ENCODE peak calls at places on chromosomes 5 and 9, in eight cellular contexts. One of them, this sample, is unnamed.

GRCh38 chr5:6392571-6392970 is 14.2 kb upstream of the MED10 start:
- DNase-seq in fibroblast of mammary gland: no peak
- DNase-seq in hepatocyte: no peak
- DNase-seq in astrocyte of the spinal cord: no peak
- DNase-seq in CD4-positive, alpha-beta T cell: no peak
- DNase-seq in HFFc6: no peak
- DNase-seq in tibial artery: no peak
- DNase-seq in GM13976: no peak
- DNase-seq in this sample: no peak

GRCh38 chr5:132134384-132134783 is 60.8 kb downstream of the CSF2 start:
- DNase-seq in HFFc6: peak
- DNase-seq in GM13976: no peak
- DNase-seq in hepatocyte: no peak
- DNase-seq in tibial artery: no peak
- DNase-seq in fibroblast of mammary gland: peak
- DNase-seq in astrocyte of the spinal cord: peak
- DNase-seq in CD4-positive, alpha-beta T cell: no peak
- DNase-seq in this sample: no peak

GRCh38 chr9:69444021-69444420 is 119.0 kb downstream of the ENTREP1 start:
- DNase-seq in fibroblast of mammary gland: peak
- DNase-seq in astrocyte of the spinal cord: peak
- DNase-seq in HFFc6: peak
- DNase-seq in CD4-positive, alpha-beta T cell: no peak
- DNase-seq in GM13976: no peak
- DNase-seq in tibial artery: no peak
- DNase-seq in hepatocyte: no peak
- DNase-seq in this sample: no peak

GRCh38 chr5:136016945-136017530 is 11.8 kb upstream of the TGFBI start:
- DNase-seq in tibial artery: no peak
- DNase-seq in HFFc6: peak
- DNase-seq in fibroblast of mammary gland: peak
- DNase-seq in GM13976: no peak
- DNase-seq in hepatocyte: no peak
- DNase-seq in astrocyte of the spinal cord: peak
- DNase-seq in CD4-positive, alpha-beta T cell: no peak
- DNase-seq in this sample: no peak

GRCh38 chr5:96699186-96699820 is 37.1 kb downstream of the CAST start:
- DNase-seq in astrocyte of the spinal cord: peak
- DNase-seq in hepatocyte: no peak
- DNase-seq in tibial artery: no peak
- DNase-seq in CD4-positive, alpha-beta T cell: no peak
- DNase-seq in fibroblast of mammary gland: peak
- DNase-seq in GM13976: no peak
- DNase-seq in HFFc6: peak
- DNase-seq in this sample: no peak

GRCh38 chr5:31774779-31775178 is 135.8 kb downstream of the PDZD2 start:
- DNase-seq in astrocyte of the spinal cord: no peak
- DNase-seq in CD4-positive, alpha-beta T cell: no peak
- DNase-seq in tibial artery: no peak
- DNase-seq in fibroblast of mammary gland: no peak
- DNase-seq in hepatocyte: peak
- DNase-seq in HFFc6: no peak
- DNase-seq in GM13976: no peak
- DNase-seq in this sample: no peak

GRCh38 chr5:39080597-39081204 is 6.5 kb upstream of the RICTOR start:
- DNase-seq in GM13976: peak
- DNase-seq in fibroblast of mammary gland: peak
- DNase-seq in tibial artery: no peak
- DNase-seq in astrocyte of the spinal cord: peak
- DNase-seq in hepatocyte: peak
- DNase-seq in CD4-positive, alpha-beta T cell: no peak
- DNase-seq in HFFc6: peak
- DNase-seq in this sample: no peak

GRCh38 chr9:77469515-77470197 is 178.5 kb downstream of the GNA14 start:
- DNase-seq in astrocyte of the spinal cord: no peak
- DNase-seq in hepatocyte: no peak
- DNase-seq in fibroblast of mammary gland: peak
- DNase-seq in HFFc6: no peak
- DNase-seq in GM13976: no peak
- DNase-seq in tibial artery: no peak
- DNase-seq in CD4-positive, alpha-beta T cell: no peak
- DNase-seq in this sample: no peak

GRCh38 chr5:126680215-126680817 is 79.6 kb downstream of the PHAX start:
- DNase-seq in HFFc6: peak
- DNase-seq in GM13976: peak
- DNase-seq in tibial artery: no peak
- DNase-seq in astrocyte of the spinal cord: no peak
- DNase-seq in fibroblast of mammary gland: peak
- DNase-seq in hepatocyte: peak
- DNase-seq in CD4-positive, alpha-beta T cell: no peak
- DNase-seq in this sample: peak

GRCh38 chr5:83096660-83097334 is 19.4 kb downstream of the XRCC4 start:
- DNase-seq in tibial artery: no peak
- DNase-seq in GM13976: no peak
- DNase-seq in fibroblast of mammary gland: peak
- DNase-seq in HFFc6: peak
- DNase-seq in hepatocyte: no peak
- DNase-seq in CD4-positive, alpha-beta T cell: no peak
- DNase-seq in astrocyte of the spinal cord: peak
- DNase-seq in this sample: no peak

GRCh38 chr5:172048539-172049101 is 42.2 kb upstream of the FBXW11 start:
- DNase-seq in HFFc6: no peak
- DNase-seq in fibroblast of mammary gland: peak
- DNase-seq in tibial artery: no peak
- DNase-seq in GM13976: no peak
- DNase-seq in hepatocyte: no peak
- DNase-seq in astrocyte of the spinal cord: no peak
- DNase-seq in CD4-positive, alpha-beta T cell: no peak
- DNase-seq in this sample: no peak

GRCh38 chr5:172051643-172052362 is 45.4 kb upstream of the FBXW11 start:
- DNase-seq in GM13976: no peak
- DNase-seq in fibroblast of mammary gland: peak
- DNase-seq in hepatocyte: no peak
- DNase-seq in astrocyte of the spinal cord: no peak
- DNase-seq in CD4-positive, alpha-beta T cell: no peak
- DNase-seq in HFFc6: no peak
- DNase-seq in tibial artery: no peak
- DNase-seq in this sample: no peak

GRCh38 chr5:172048170-172048422 is 41.7 kb upstream of the FBXW11 start:
- DNase-seq in HFFc6: no peak
- DNase-seq in astrocyte of the spinal cord: no peak
- DNase-seq in tibial artery: no peak
- DNase-seq in GM13976: no peak
- DNase-seq in CD4-positive, alpha-beta T cell: no peak
- DNase-seq in hepatocyte: no peak
- DNase-seq in fibroblast of mammary gland: no peak
- DNase-seq in this sample: no peak

GRCh38 chr5:172050070-172050469 is 43.6 kb upstream of the FBXW11 start:
- DNase-seq in CD4-positive, alpha-beta T cell: no peak
- DNase-seq in fibroblast of mammary gland: no peak
- DNase-seq in hepatocyte: no peak
- DNase-seq in GM13976: no peak
- DNase-seq in HFFc6: no peak
- DNase-seq in tibial artery: no peak
- DNase-seq in astrocyte of the spinal cord: no peak
- DNase-seq in this sample: no peak

GRCh38 chr5:172049226-172049796 is 42.9 kb upstream of the FBXW11 start:
- DNase-seq in HFFc6: no peak
- DNase-seq in tibial artery: no peak
- DNase-seq in fibroblast of mammary gland: no peak
- DNase-seq in astrocyte of the spinal cord: no peak
- DNase-seq in hepatocyte: no peak
- DNase-seq in CD4-positive, alpha-beta T cell: no peak
- DNase-seq in GM13976: no peak
- DNase-seq in this sample: no peak
- TF ChIP-seq CTCF in HFFc6: peak
- TF ChIP-seq CTCF in tibial artery: no peak
- TF ChIP-seq CTCF in fibroblast of mammary gland: no peak
- TF ChIP-seq CTCF in astrocyte of the spinal cord: no peak
- TF ChIP-seq CTCF in hepatocyte: no peak
- TF ChIP-seq CTCF in CD4-positive, alpha-beta T cell: no peak
- TF ChIP-seq CTCF in GM13976: no peak
- TF ChIP-seq CTCF in this sample: no peak

GRCh38 chr5:14242447-14242846 is 99.3 kb downstream of the TRIO start:
- DNase-seq in HFFc6: no peak
- DNase-seq in CD4-positive, alpha-beta T cell: no peak
- DNase-seq in hepatocyte: no peak
- DNase-seq in astrocyte of the spinal cord: no peak
- DNase-seq in GM13976: no peak
- DNase-seq in tibial artery: no peak
- DNase-seq in fibroblast of mammary gland: no peak
- DNase-seq in this sample: no peak
- TF ChIP-seq CTCF in HFFc6: no peak
- TF ChIP-seq CTCF in CD4-positive, alpha-beta T cell: no peak
- TF ChIP-seq CTCF in hepatocyte: no peak
- TF ChIP-seq CTCF in astrocyte of the spinal cord: no peak
- TF ChIP-seq CTCF in GM13976: no peak
- TF ChIP-seq CTCF in tibial artery: no peak
- TF ChIP-seq CTCF in fibroblast of mammary gland: no peak
- TF ChIP-seq CTCF in this sample: no peak

GRCh38 chr5:90474235-90475107 is at the start of the genes MBLAC2 and POLR3G:
- DNase-seq in tibial artery: peak
- DNase-seq in hepatocyte: peak
- DNase-seq in GM13976: peak
- DNase-seq in HFFc6: peak
- DNase-seq in astrocyte of the spinal cord: peak
- DNase-seq in fibroblast of mammary gland: peak
- DNase-seq in CD4-positive, alpha-beta T cell: peak
- DNase-seq in this sample: peak
- TF ChIP-seq CTCF in tibial artery: peak
- TF ChIP-seq CTCF in hepatocyte: peak
- TF ChIP-seq CTCF in GM13976: no peak
- TF ChIP-seq CTCF in HFFc6: peak
- TF ChIP-seq CTCF in astrocyte of the spinal cord: peak
- TF ChIP-seq CTCF in fibroblast of mammary gland: peak
- TF ChIP-seq CTCF in CD4-positive, alpha-beta T cell: peak
- TF ChIP-seq CTCF in this sample: peak

GRCh38 chr5:170917113-170917512 is 55.3 kb downstream of the RANBP17 start:
- DNase-seq in CD4-positive, alpha-beta T cell: no peak
- DNase-seq in fibroblast of mammary gland: peak
- DNase-seq in GM13976: no peak
- DNase-seq in HFFc6: no peak
- DNase-seq in astrocyte of the spinal cord: no peak
- DNase-seq in hepatocyte: no peak
- DNase-seq in tibial artery: no peak
- DNase-seq in this sample: no peak
- TF ChIP-seq CTCF in CD4-positive, alpha-beta T cell: no peak
- TF ChIP-seq CTCF in fibroblast of mammary gland: peak
- TF ChIP-seq CTCF in GM13976: no peak
- TF ChIP-seq CTCF in HFFc6: peak
- TF ChIP-seq CTCF in astrocyte of the spinal cord: peak
- TF ChIP-seq CTCF in hepatocyte: peak
- TF ChIP-seq CTCF in tibial artery: no peak
- TF ChIP-seq CTCF in this sample: peak

DNA sequence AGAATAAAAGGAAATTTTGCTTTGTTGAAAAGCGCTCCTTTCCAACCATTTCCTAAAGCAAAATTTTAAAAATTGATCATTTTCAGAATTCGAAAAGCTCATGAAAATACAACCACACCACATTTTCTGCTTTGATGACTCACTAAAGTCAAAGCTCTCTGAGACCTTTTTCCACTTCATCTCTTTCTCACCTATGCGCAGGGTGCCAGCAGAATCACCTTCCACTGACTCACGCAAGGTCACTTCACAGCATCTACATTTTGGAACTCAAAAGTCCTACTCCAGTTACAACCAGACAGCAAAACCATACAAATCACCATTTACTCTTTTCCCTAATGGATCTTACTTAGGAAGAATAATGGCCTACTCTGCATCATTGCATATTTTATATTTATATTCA is 106.2 kb downstream of the MAP1B start:
- DNase-seq in tibial artery: no peak
- DNase-seq in GM13976: no peak
- DNase-seq in HFFc6: no peak
- DNase-seq in fibroblast of mammary gland: no peak
- DNase-seq in hepatocyte: no peak
- DNase-seq in CD4-positive, alpha-beta T cell: no peak
- DNase-seq in astrocyte of the spinal cord: no peak
- DNase-seq in this sample: no peak
- TF ChIP-seq CTCF in tibial artery: no peak
- TF ChIP-seq CTCF in GM13976: no peak
- TF ChIP-seq CTCF in HFFc6: no peak
- TF ChIP-seq CTCF in fibroblast of mammary gland: no peak
- TF ChIP-seq CTCF in hepatocyte: no peak
- TF ChIP-seq CTCF in CD4-positive, alpha-beta T cell: no peak
- TF ChIP-seq CTCF in astrocyte of the spinal cord: no peak
- TF ChIP-seq CTCF in this sample: no peak

GRCh38 chr5:138216799-138217198 is 3.7 kb upstream of the CDC23 start:
- DNase-seq in HFFc6: no peak
- DNase-seq in tibial artery: no peak
- DNase-seq in astrocyte of the spinal cord: no peak
- DNase-seq in fibroblast of mammary gland: no peak
- DNase-seq in hepatocyte: no peak
- DNase-seq in CD4-positive, alpha-beta T cell: no peak
- DNase-seq in GM13976: no peak
- DNase-seq in this sample: no peak

GRCh38 chr5:138210985-138211384 is 2.1 kb downstream of the CDC23 start:
- DNase-seq in tibial artery: no peak
- DNase-seq in HFFc6: no peak
- DNase-seq in CD4-positive, alpha-beta T cell: no peak
- DNase-seq in GM13976: no peak
- DNase-seq in hepatocyte: no peak
- DNase-seq in fibroblast of mammary gland: no peak
- DNase-seq in astrocyte of the spinal cord: no peak
- DNase-seq in this sample: no peak

GRCh38 chr5:138213161-138214029 is at the start of gene CDC23:
- DNase-seq in tibial artery: peak
- DNase-seq in astrocyte of the spinal cord: peak
- DNase-seq in HFFc6: peak
- DNase-seq in CD4-positive, alpha-beta T cell: peak
- DNase-seq in hepatocyte: peak
- DNase-seq in GM13976: peak
- DNase-seq in fibroblast of mammary gland: peak
- DNase-seq in this sample: peak

GRCh38 chr5:138212828-138213160 is 329 bp downstream of the CDC23 start:
- DNase-seq in HFFc6: peak
- DNase-seq in CD4-positive, alpha-beta T cell: no peak
- DNase-seq in astrocyte of the spinal cord: peak
- DNase-seq in tibial artery: no peak
- DNase-seq in hepatocyte: peak
- DNase-seq in fibroblast of mammary gland: peak
- DNase-seq in GM13976: peak
- DNase-seq in this sample: no peak
- TF ChIP-seq CTCF in HFFc6: no peak
- TF ChIP-seq CTCF in CD4-positive, alpha-beta T cell: no peak
- TF ChIP-seq CTCF in astrocyte of the spinal cord: no peak
- TF ChIP-seq CTCF in tibial artery: no peak
- TF ChIP-seq CTCF in hepatocyte: no peak
- TF ChIP-seq CTCF in fibroblast of mammary gland: no peak
- TF ChIP-seq CTCF in GM13976: no peak
- TF ChIP-seq CTCF in this sample: no peak